ENCODE peak calls at places on chromosomes 4 and X, in six cellular contexts. One of them, this sample, is unnamed.

GRCh38 chr4:54942735-54943134 is 182.7 kb downstream of the KDR start:
- DNase-seq in COR-L47: no peak
- DNase-seq in lung microvascular endothelial cell: peak
- DNase-seq in cardiac fibroblast: peak
- DNase-seq in foreskin melanocyte: no peak
- DNase-seq in activated CD4-positive, CD25-positive, alpha-beta regulatory T cell: no peak
- DNase-seq in this sample: no peak

GRCh38 chrX:51406688-51407519 is 74.3 kb downstream of the NUDT10 start:
- DNase-seq in COR-L47: no peak
- DNase-seq in activated CD4-positive, CD25-positive, alpha-beta regulatory T cell: no peak
- DNase-seq in lung microvascular endothelial cell: no peak
- DNase-seq in foreskin melanocyte: no peak
- DNase-seq in cardiac fibroblast: no peak
- DNase-seq in this sample: no peak

GRCh38 chrX:150566734-150567182 is 1.7 kb upstream of the MTM1 start:
- DNase-seq in lung microvascular endothelial cell: no peak
- DNase-seq in COR-L47: no peak
- DNase-seq in cardiac fibroblast: no peak
- DNase-seq in foreskin melanocyte: no peak
- DNase-seq in activated CD4-positive, CD25-positive, alpha-beta regulatory T cell: no peak
- DNase-seq in this sample: no peak

GRCh38 chrX:111483876-111484275 is 27.6 kb upstream of the SERTM2 start:
- DNase-seq in foreskin melanocyte: no peak
- DNase-seq in lung microvascular endothelial cell: no peak
- DNase-seq in cardiac fibroblast: no peak
- DNase-seq in activated CD4-positive, CD25-positive, alpha-beta regulatory T cell: no peak
- DNase-seq in COR-L47: no peak
- DNase-seq in this sample: no peak

GRCh38 chrX:71873459-71873833 is 37.2 kb upstream of the NHSL2 start:
- DNase-seq in lung microvascular endothelial cell: no peak
- DNase-seq in cardiac fibroblast: no peak
- DNase-seq in activated CD4-positive, CD25-positive, alpha-beta regulatory T cell: no peak
- DNase-seq in foreskin melanocyte: no peak
- DNase-seq in COR-L47: no peak
- DNase-seq in this sample: no peak

GRCh38 chr4:73828945-73829344 is 7.5 kb upstream of the CXCL6 start:
- DNase-seq in foreskin melanocyte: peak
- DNase-seq in cardiac fibroblast: peak
- DNase-seq in lung microvascular endothelial cell: peak
- DNase-seq in activated CD4-positive, CD25-positive, alpha-beta regulatory T cell: no peak
- DNase-seq in COR-L47: no peak
- DNase-seq in this sample: no peak

GRCh38 chr4:19580090-19580489 is 671.6 kb upstream of the SLIT2 start:
- DNase-seq in foreskin melanocyte: no peak
- DNase-seq in activated CD4-positive, CD25-positive, alpha-beta regulatory T cell: no peak
- DNase-seq in COR-L47: no peak
- DNase-seq in cardiac fibroblast: peak
- DNase-seq in lung microvascular endothelial cell: no peak
- DNase-seq in this sample: no peak

GRCh38 chr4:34158883-34159282 is 2085.4 kb downstream of the ARAP2 start:
- DNase-seq in lung microvascular endothelial cell: no peak
- DNase-seq in cardiac fibroblast: no peak
- DNase-seq in activated CD4-positive, CD25-positive, alpha-beta regulatory T cell: no peak
- DNase-seq in foreskin melanocyte: no peak
- DNase-seq in COR-L47: no peak
- DNase-seq in this sample: no peak

GRCh38 chrX:64394059-64394873 is 986 bp downstream of the MTMR8 start:
- DNase-seq in cardiac fibroblast: no peak
- DNase-seq in foreskin melanocyte: no peak
- DNase-seq in lung microvascular endothelial cell: no peak
- DNase-seq in activated CD4-positive, CD25-positive, alpha-beta regulatory T cell: no peak
- DNase-seq in COR-L47: no peak
- DNase-seq in this sample: no peak

GRCh38 chr4:127463883-127464282 is 168.9 kb upstream of the INTU start:
- DNase-seq in lung microvascular endothelial cell: no peak
- DNase-seq in activated CD4-positive, CD25-positive, alpha-beta regulatory T cell: no peak
- DNase-seq in foreskin melanocyte: no peak
- DNase-seq in COR-L47: no peak
- DNase-seq in cardiac fibroblast: no peak
- DNase-seq in this sample: no peak

GRCh38 chr4:115113382-115114106 is at the start of gene NDST4:
- DNase-seq in foreskin melanocyte: no peak
- DNase-seq in lung microvascular endothelial cell: no peak
- DNase-seq in activated CD4-positive, CD25-positive, alpha-beta regulatory T cell: no peak
- DNase-seq in COR-L47: peak
- DNase-seq in cardiac fibroblast: no peak
- DNase-seq in this sample: peak

GRCh38 chrX:109847257-109848187 is 114.5 kb upstream of the ACSL4 start:
- DNase-seq in foreskin melanocyte: no peak
- DNase-seq in activated CD4-positive, CD25-positive, alpha-beta regulatory T cell: no peak
- DNase-seq in lung microvascular endothelial cell: peak
- DNase-seq in cardiac fibroblast: peak
- DNase-seq in COR-L47: no peak
- DNase-seq in this sample: no peak

GRCh38 chr4:137534516-137534915 is 2.2 kb upstream of the PCDH18 start:
- DNase-seq in lung microvascular endothelial cell: no peak
- DNase-seq in COR-L47: no peak
- DNase-seq in cardiac fibroblast: peak
- DNase-seq in activated CD4-positive, CD25-positive, alpha-beta regulatory T cell: no peak
- DNase-seq in foreskin melanocyte: no peak
- DNase-seq in this sample: no peak

GRCh38 chr4:112563431-112564200 is 47.6 kb upstream of the NEUROG2 start:
- DNase-seq in activated CD4-positive, CD25-positive, alpha-beta regulatory T cell: no peak
- DNase-seq in lung microvascular endothelial cell: no peak
- DNase-seq in cardiac fibroblast: no peak
- DNase-seq in foreskin melanocyte: no peak
- DNase-seq in COR-L47: no peak
- DNase-seq in this sample: no peak

GRCh38 chrX:43860646-43861370 is 21.4 kb downstream of the MAOB start:
- DNase-seq in lung microvascular endothelial cell: peak
- DNase-seq in cardiac fibroblast: peak
- DNase-seq in foreskin melanocyte: peak
- DNase-seq in COR-L47: peak
- DNase-seq in activated CD4-positive, CD25-positive, alpha-beta regulatory T cell: no peak
- DNase-seq in this sample: peak

GRCh38 chrX:139106111-139106510 is 394.6 kb upstream of the FGF13 start:
- DNase-seq in COR-L47: no peak
- DNase-seq in cardiac fibroblast: no peak
- DNase-seq in activated CD4-positive, CD25-positive, alpha-beta regulatory T cell: no peak
- DNase-seq in foreskin melanocyte: no peak
- DNase-seq in lung microvascular endothelial cell: no peak
- DNase-seq in this sample: no peak

GRCh38 chr4:43275779-43276178 is 383.3 kb downstream of the GRXCR1 start:
- DNase-seq in cardiac fibroblast: no peak
- DNase-seq in lung microvascular endothelial cell: peak
- DNase-seq in COR-L47: no peak
- DNase-seq in activated CD4-positive, CD25-positive, alpha-beta regulatory T cell: no peak
- DNase-seq in foreskin melanocyte: no peak
- DNase-seq in this sample: no peak